ENCODE peak calls at places on chromosomes 7 and 10, in six cellular contexts. B is cardiac muscle cell, W is uterus, V is AG04450, Z is fibroblast of pulmonary artery, F is AG10803. A is an unnamed sample.

GRCh38 chr7:76423666-76424412 is 911 bp upstream of the ZP3 start:
- DNase-seq in W (no peak), F (peak; percentile 16), Z (peak; percentile 13), B (no peak), V (no peak), A (no peak)

GRCh38 chr7:52539414-52539813 is 496.0 kb upstream of the POM121L12 start:
- DNase-seq in F (no peak), B (no peak), Z (no peak), V (no peak), W (no peak), A (no peak)

GRCh38 chr10:75191821-75192568 is 18.6 kb upstream of the VDAC2 start:
- DNase-seq in V (peak; percentile 73), Z (peak; percentile 96), W (peak; percentile 70), F (peak; percentile 93), B (peak; percentile 94), A (peak; percentile 85)

GRCh38 chr10:104563051-104563450 is 78.0 kb upstream of the SORCS3 start:
- DNase-seq in W (no peak), V (no peak), F (no peak), Z (no peak), B (no peak), A (no peak)

GRCh38 chr7:142800699-142801260 is 30.0 kb downstream of the PRSS2 start:
- DNase-seq in F (no peak), V (no peak), B (no peak), Z (no peak), W (no peak), A (no peak)

GRCh38 chr10:117503170-117503885 is 39.2 kb upstream of the EMX2 start:
- DNase-seq in B (peak; percentile 40), Z (peak; percentile 21), V (no peak), W (no peak), F (peak; percentile 86), A (no peak)

GRCh38 chr10:86968994-86969355 is 693 bp downstream of the ADIRF start:
- DNase-seq in F (no peak), V (no peak), B (no peak), Z (no peak), W (no peak), A (no peak)

GRCh38 chr10:34106356-34106885 is 708.7 kb downstream of the PARD3 start:
- DNase-seq in V (no peak), F (no peak), W (no peak), B (no peak), Z (no peak), A (no peak)

GRCh38 chr10:31464552-31464951 is 145.5 kb downstream of the ZEB1 start:
- DNase-seq in F (no peak), V (no peak), Z (no peak), W (no peak), B (no peak), A (no peak)

GRCh38 chr7:78620931-78621330 is 822.4 kb downstream of the PHTF2 start:
- DNase-seq in V (no peak), Z (peak; percentile 13), W (no peak), B (peak; percentile 10), F (no peak), A (no peak)

GRCh38 chr7:123864012-123864411 is 19.0 kb downstream of the HYAL4 start:
- DNase-seq in V (no peak), F (no peak), W (no peak), Z (no peak), B (no peak), A (no peak)

GRCh38 chr7:44076101-44076895 is 6.0 kb downstream of the POLM start:
- DNase-seq in V (no peak), F (no peak), B (no peak), Z (no peak), W (no peak), A (no peak)

GRCh38 chr7:87498893-87499292 is 23.4 kb upstream of the ABCB4 start:
- DNase-seq in B (no peak), F (no peak), W (no peak), V (no peak), Z (no peak), A (no peak)

GRCh38 chr10:79066460-79067240 is 2.1 kb upstream of the ZMIZ1 start:
- DNase-seq in V (no peak), W (no peak), Z (peak; percentile 24), B (peak; percentile 28), F (peak; percentile 45), A (no peak)

GRCh38 chr7:75920431-75921161 is 5.6 kb downstream of the POR start:
- DNase-seq in W (no peak), V (no peak), Z (peak; percentile 48), B (peak; percentile 83), F (no peak), A (no peak)

GRCh38 chr10:95836610-95837367 is 71.0 kb upstream of the CC2D2B start:
- DNase-seq in Z (no peak), W (no peak), V (no peak), F (no peak), B (peak; percentile 14), A (no peak)

GRCh38 chr7:45021604-45022296 is 21.7 kb downstream of the CCM2 start:
- DNase-seq in V (no peak), Z (peak; percentile 55), B (peak; percentile 25), F (peak; percentile 51), W (no peak), A (no peak)

GRCh38 chr7:3200504-3200903 is 100.5 kb upstream of the SDK1 start:
- DNase-seq in Z (peak; percentile 82), B (peak; percentile 81), W (no peak), F (no peak), V (no peak), A (no peak)

GRCh38 chr7:108413782-108414492 is 42.3 kb downstream of the NRCAM start:
- DNase-seq in V (no peak), Z (peak; percentile 50), W (no peak), F (no peak), B (peak; percentile 30), A (no peak)

GRCh38 chr7:100132697-100133137 is 6.0 kb downstream of the MBLAC1 start:
- DNase-seq in F (peak; percentile 62), V (no peak), B (peak; percentile 78), Z (peak; percentile 76), W (peak; percentile 58), A (no peak)

GRCh38 chr10:80471715-80472233 is 17.7 kb downstream of the TSPAN14 start:
- DNase-seq in W (no peak), F (no peak), Z (no peak), V (no peak), B (no peak), A (no peak)

GRCh38 chr7:85023066-85023687 is 163.7 kb downstream of the SEMA3D start:
- DNase-seq in V (peak; percentile 15), W (no peak), Z (peak; percentile 70), F (peak; percentile 49), B (peak; percentile 67), A (no peak)

GRCh38 chr7:2876031-2876862 is 32.1 kb upstream of the GNA12 start:
- DNase-seq in W (peak; percentile 22), V (no peak), F (peak; percentile 71), B (peak; percentile 38), Z (peak; percentile 76), A (no peak)

GRCh38 chr7:106175507-106175906 is 63.4 kb upstream of the SYPL1 start:
- DNase-seq in Z (no peak), V (no peak), F (no peak), W (no peak), B (no peak), A (no peak)

GRCh38 chr10:101466016-101466912 is 112.3 kb downstream of the BTRC start:
- DNase-seq in Z (no peak), W (no peak), F (no peak), V (no peak), B (no peak), A (no peak)

GRCh38 chr10:93749218-93749799 is 8.4 kb upstream of the LGI1 start:
- DNase-seq in Z (no peak), V (no peak), F (no peak), W (no peak), B (no peak), A (no peak)

GRCh38 chr10:93742633-93743349 is 14.9 kb upstream of the LGI1 start:
- DNase-seq in V (no peak), B (peak; percentile 10), Z (no peak), F (no peak), W (no peak), A (no peak)

GRCh38 chr10:93745411-93746065 is 12.2 kb upstream of the LGI1 start:
- DNase-seq in B (peak; percentile 30), F (peak; percentile 20), V (no peak), W (no peak), Z (peak; percentile 8), A (no peak)

GRCh38 chr10:93751074-93751572 is 6.6 kb upstream of the LGI1 start:
- DNase-seq in Z (no peak), F (no peak), B (no peak), V (no peak), W (no peak), A (no peak)

DNA sequence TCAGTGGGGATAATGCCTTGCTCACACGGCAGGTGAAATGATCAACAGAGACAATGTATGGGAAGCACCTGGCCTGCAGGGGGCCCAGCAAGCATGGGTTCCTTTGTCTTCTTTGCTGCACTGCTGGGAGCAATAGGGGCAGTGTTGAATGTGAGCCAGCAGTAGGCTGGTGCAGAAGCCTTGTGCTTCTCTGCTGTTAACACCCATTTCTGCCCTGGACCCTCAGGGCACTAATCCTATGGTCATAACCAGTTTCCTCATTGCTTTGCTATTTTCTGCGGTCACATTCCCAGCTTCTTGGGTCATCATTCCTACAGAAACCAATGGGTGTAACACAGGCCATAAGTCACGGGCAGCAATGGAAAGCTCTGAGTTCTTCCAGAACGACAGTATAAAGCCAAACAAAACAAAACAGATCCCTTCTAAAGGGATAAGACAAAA is 10.9 kb upstream of the LGI1 start:
- DNase-seq in F (peak; percentile 95), B (peak; percentile 95), W (no peak), V (peak; percentile 65), Z (peak; percentile 85), A (peak; percentile 86)
- TF ChIP-seq CTCF in F (no peak), B (no peak), W (no peak), V (peak; percentile 3), Z (no peak), A (peak; percentile 15)

GRCh38 chr7:151135525-151135845 is 32.0 kb downstream of the GBX1 start:
- DNase-seq in F (no peak), Z (no peak), W (peak; percentile 9), B (no peak), V (no peak), A (no peak)
- H3K4me3 ChIP-seq in F (no peak overlapping the region), Z (no peak overlapping the region), W (no peak overlapping the region), B (no peak overlapping the region), V (no peak overlapping the region), A (no peak overlapping the region)

GRCh38 chr10:6678211-6678803 is 98.2 kb upstream of the PRKCQ start:
- DNase-seq in F (peak; percentile 21), W (peak; percentile 33), V (no peak), B (peak; percentile 65), Z (peak; percentile 67), A (no peak)
- TF ChIP-seq CTCF in F (peak; percentile 72), W (peak; percentile 41), V (peak; percentile 70), B (peak; percentile 78), Z (peak; percentile 89), A (peak; percentile 72)

GRCh38 chr7:23380961-23381360 is 81.8 kb downstream of the MALSU1 start:
- DNase-seq in Z (no peak), V (no peak), W (no peak), B (peak; percentile 25), F (no peak), A (no peak)

GRCh38 chr7:23378996-23379395 is 79.9 kb downstream of the MALSU1 start:
- DNase-seq in V (no peak), F (no peak), W (no peak), B (no peak), Z (no peak), A (no peak)

GRCh38 chr7:23385120-23385519 is 85.2 kb downstream of the IGF2BP3 start:
- DNase-seq in F (no peak), V (no peak), Z (no peak), W (no peak), B (no peak), A (no peak)

GRCh38 chr7:23380556-23380955 is 81.4 kb downstream of the MALSU1 start:
- DNase-seq in F (no peak), V (no peak), B (no peak), W (no peak), Z (no peak), A (no peak)

GRCh38 chr7:23383225-23383624 is 84.1 kb downstream of the MALSU1 start:
- DNase-seq in W (no peak), Z (no peak), V (no peak), B (no peak), F (peak; percentile 15), A (no peak)
- H3K4me3 ChIP-seq in W (no peak overlapping the region), Z (no peak overlapping the region), V (no peak overlapping the region), B (no peak overlapping the region), F (no peak overlapping the region), A (no peak overlapping the region)